ENCODE peak calls at places on chromosomes 3 and 15, in four cellular contexts. Y is mammary epithelial cell, U is adrenal gland, P is MM.1S. Z is an unnamed sample.

GRCh38 chr15:40052604-40053003 is 13.6 kb upstream of the SRP14 start:
- DNase-seq in Y (no peak), U (peak), P (no peak), Z (no peak)

GRCh38 chr15:46660096-46660842 is 1025.4 kb downstream of the SQOR start:
- DNase-seq in Y (no peak), U (no peak), P (peak), Z (no peak)

GRCh38 chr15:89792106-89792805 is 16.1 kb downstream of the MESP2 start:
- DNase-seq in Y (no peak), U (no peak), P (no peak), Z (no peak)

GRCh38 chr3:48607519-48607918 is 1.9 kb downstream of the UQCRC1 start:
- DNase-seq in Y (no peak), U (no peak), P (no peak), Z (no peak)

GRCh38 chr3:53238051-53238850 is 17.6 kb downstream of the TKT start:
- DNase-seq in Y (peak), U (peak), P (no peak), Z (peak)

GRCh38 chr3:9808345-9809037 is 1.6 kb upstream of the TTLL3 start:
- DNase-seq in Y (peak), U (no peak), P (peak), Z (no peak)

GRCh38 chr15:78841891-78842290 is 30.6 kb upstream of the ADAMTS7 start:
- DNase-seq in Y (no peak), U (no peak), P (no peak), Z (no peak)

GRCh38 chr15:40063563-40064011 is 24.6 kb upstream of the SRP14 start:
- DNase-seq in Y (peak), U (no peak), P (no peak), Z (no peak)

GRCh38 chr15:48590704-48591103 is 54.8 kb downstream of the FBN1 start:
- DNase-seq in Y (no peak), U (no peak), P (no peak), Z (no peak)

GRCh38 chr3:146577662-146578061 is 27.5 kb downstream of the PLSCR5 start:
- DNase-seq in Y (peak), U (peak), P (peak), Z (peak)

GRCh38 chr3:21979706-21980105 is 228.7 kb upstream of the ZNF385D start:
- DNase-seq in Y (peak), U (no peak), P (no peak), Z (no peak)

GRCh38 chr3:138768126-138768525 is 66.6 kb downstream of the PIK3CB start:
- DNase-seq in Y (no peak), U (no peak), P (no peak), Z (no peak)

GRCh38 chr3:13348671-13349396 is 71.3 kb downstream of the NUP210 start:
- DNase-seq in Y (no peak), U (no peak), P (no peak), Z (no peak)
- H3K4me3 ChIP-seq in Y (no peak), U (no peak), P (no peak), Z (no peak)

GRCh38 chr3:143897558-143898305 is 49.5 kb upstream of the SLC9A9 start:
- DNase-seq in Y (peak), U (no peak), P (no peak), Z (no peak)

GRCh38 chr3:143896486-143896885 is 48.2 kb upstream of the SLC9A9 start:
- DNase-seq in Y (no peak), U (no peak), P (no peak), Z (no peak)

GRCh38 chr3:143895805-143896204 is 47.5 kb upstream of the SLC9A9 start:
- DNase-seq in Y (no peak), U (no peak), P (peak), Z (no peak)

DNA sequence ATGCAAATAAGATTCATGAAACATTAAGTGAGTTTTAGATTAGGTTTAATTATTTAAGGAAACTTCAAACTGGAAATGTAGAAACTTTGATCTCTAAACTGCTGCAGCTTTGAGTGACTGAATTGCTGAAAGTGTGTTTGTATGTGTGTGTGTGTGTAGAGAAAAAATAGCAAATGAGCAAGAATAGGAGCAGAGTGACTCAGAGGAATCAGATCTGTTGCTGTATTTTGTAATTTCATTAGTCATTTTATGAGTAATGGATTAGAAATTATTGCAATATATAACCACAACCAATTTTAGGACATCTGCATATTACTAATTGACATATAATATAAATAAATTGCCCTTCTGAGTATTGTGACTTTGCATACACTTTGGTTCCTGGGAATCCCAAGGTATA is 52.8 kb upstream of the SLC9A9 start:
- DNase-seq in Y (peak), U (no peak), P (no peak), Z (no peak)
- H3K4me3 ChIP-seq in Y (no peak), U (no peak), P (no peak), Z (no peak)

DNA sequence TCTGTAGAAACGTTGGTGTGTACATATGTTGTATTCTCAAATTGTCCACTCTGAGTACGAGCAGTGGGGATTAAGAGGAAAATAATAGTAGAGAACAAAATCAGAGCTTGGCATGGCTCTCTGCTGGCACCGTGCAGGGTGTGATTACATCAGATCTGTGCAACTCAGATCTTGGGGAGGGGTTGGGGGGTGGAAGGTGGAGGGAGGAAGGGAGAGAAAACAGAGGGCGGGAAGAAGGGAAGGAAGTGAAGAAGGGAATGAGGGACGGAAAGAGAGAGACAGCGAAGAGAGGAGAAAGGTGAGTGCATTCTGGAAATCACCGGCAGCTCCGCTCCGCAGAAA is 30.9 kb upstream of the ADAMTS17 start:
- DNase-seq in Y (no peak), U (peak), P (no peak), Z (peak)
- H3K4me3 ChIP-seq in Y (no peak), U (no peak), P (no peak), Z (peak)

GRCh38 chr3:28232659-28233058 is 8.8 kb upstream of the CMC1 start:
- DNase-seq in Y (no peak), U (no peak), P (peak), Z (no peak)
- H3K4me3 ChIP-seq in Y (no peak), U (no peak), P (no peak), Z (no peak)

GRCh38 chr15:45128971-45129639 is 574 bp downstream of the DUOXA1 start:
- DNase-seq in Y (no peak), U (no peak), P (no peak), Z (no peak)
- H3K4me3 ChIP-seq in Y (peak), U (no peak), P (no peak), Z (peak)

GRCh38 chr3:160601288-160601687 is 35.9 kb upstream of the KPNA4 start:
- DNase-seq in Y (no peak), U (no peak), P (no peak), Z (no peak)
- H3K4me3 ChIP-seq in Y (no peak), U (no peak), P (no peak), Z (no peak)

Z was measured in prostate gland.